ENCODE peak calls at places on chromosomes 16 and 17, in six cellular contexts. U, G, F, H, V and A are unnamed samples.

GRCh38 chr16:48556913-48557351 is 53.0 kb downstream of the N4BP1 start:
- DNase-seq in U (peak; percentile 81), G (no peak), F (no peak), H (no peak), V (peak; percentile 89), A (no peak)

GRCh38 chr16:57260294-57260929 is 15.4 kb downstream of the ARL2BP start:
- DNase-seq in U (peak; percentile 88), G (peak; percentile 81), F (peak; percentile 49), H (peak; percentile 21), V (peak; percentile 82), A (peak; percentile 67)

GRCh38 chr17:48723555-48724239 is 712 bp downstream of the PRAC2 start:
- DNase-seq in U (peak; percentile 33), G (no peak), F (no peak), H (no peak), V (no peak), A (peak; percentile 83)

GRCh38 chr16:89230210-89230609 is 12.7 kb downstream of the ZNF778 start:
- DNase-seq in U (no peak), G (no peak), F (no peak), H (no peak), V (no peak), A (no peak)

GRCh38 chr17:49016775-49017463 is 19.7 kb downstream of the IGF2BP1 start:
- DNase-seq in U (no peak), G (no peak), F (no peak), H (no peak), V (peak; percentile 80), A (peak; percentile 29)

GRCh38 chr17:73856585-73856984 is 212.3 kb upstream of the SDK2 start:
- DNase-seq in U (no peak), G (no peak), F (no peak), H (no peak), V (no peak), A (no peak)

GRCh38 chr17:72406501-72406900 is 285.7 kb downstream of the SOX9 start:
- DNase-seq in U (no peak), G (no peak), F (no peak), H (no peak), V (no peak), A (no peak)

GRCh38 chr16:85483424-85483823 is 129.7 kb upstream of the GSE1 start:
- DNase-seq in U (no peak), G (no peak), F (no peak), H (no peak), V (no peak), A (no peak)

GRCh38 chr17:1201132-1201702 is 21.4 kb upstream of the ABR start:
- DNase-seq in U (no peak), G (no peak), F (no peak), H (no peak), V (no peak), A (no peak)

GRCh38 chr17:77735051-77735340 is 223.5 kb upstream of the TNRC6C start:
- DNase-seq in U (no peak), G (no peak), F (no peak), H (no peak), V (no peak), A (no peak)

GRCh38 chr17:78547035-78547434 is 30.2 kb downstream of the DNAH17 start:
- DNase-seq in U (no peak), G (no peak), F (no peak), H (no peak), V (no peak), A (no peak)

GRCh38 chr17:2009737-2010136 is 15.4 kb downstream of the RTN4RL1 start:
- DNase-seq in U (no peak), G (no peak), F (no peak), H (no peak), V (no peak), A (no peak)

GRCh38 chr17:78268960-78269892 is 37.8 kb downstream of the TMEM235 start:
- DNase-seq in U (peak; percentile 93), G (no peak), F (no peak), H (peak; percentile 19), V (peak; percentile 11), A (peak; percentile 79)

GRCh38 chr16:59690216-59690615 is 956.1 kb upstream of the GOT2 start:
- DNase-seq in U (no peak), G (no peak), F (no peak), H (no peak), V (no peak), A (no peak)

GRCh38 chr17:8151641-8152111 is 528 bp downstream of the PER1 start:
- DNase-seq in U (no peak), G (no peak), F (no peak), H (no peak), V (peak; percentile 67), A (peak; percentile 56)

GRCh38 chr17:50359005-50359699 is 13.2 kb downstream of the XYLT2 start:
- DNase-seq in U (no peak), G (no peak), F (no peak), H (no peak), V (no peak), A (no peak)

GRCh38 chr17:65593092-65593869 is 31.8 kb upstream of the AXIN2 start:
- DNase-seq in U (no peak), G (no peak), F (no peak), H (no peak), V (no peak), A (peak; percentile 59)

GRCh38 chr17:63412234-63412633 is 33.9 kb downstream of the CYB561 start:
- DNase-seq in U (no peak), G (no peak), F (no peak), H (no peak), V (no peak), A (no peak)

GRCh38 chr17:40416671-40417070 is 1.0 kb downstream of the TOP2A start:
- DNase-seq in U (no peak), G (no peak), F (no peak), H (no peak), V (no peak), A (no peak)

GRCh38 chr17:14833201-14833773 is 431.8 kb downstream of the PMP22 start:
- DNase-seq in U (peak; percentile 80), G (no peak), F (no peak), H (no peak), V (peak; percentile 94), A (no peak)

DNA sequence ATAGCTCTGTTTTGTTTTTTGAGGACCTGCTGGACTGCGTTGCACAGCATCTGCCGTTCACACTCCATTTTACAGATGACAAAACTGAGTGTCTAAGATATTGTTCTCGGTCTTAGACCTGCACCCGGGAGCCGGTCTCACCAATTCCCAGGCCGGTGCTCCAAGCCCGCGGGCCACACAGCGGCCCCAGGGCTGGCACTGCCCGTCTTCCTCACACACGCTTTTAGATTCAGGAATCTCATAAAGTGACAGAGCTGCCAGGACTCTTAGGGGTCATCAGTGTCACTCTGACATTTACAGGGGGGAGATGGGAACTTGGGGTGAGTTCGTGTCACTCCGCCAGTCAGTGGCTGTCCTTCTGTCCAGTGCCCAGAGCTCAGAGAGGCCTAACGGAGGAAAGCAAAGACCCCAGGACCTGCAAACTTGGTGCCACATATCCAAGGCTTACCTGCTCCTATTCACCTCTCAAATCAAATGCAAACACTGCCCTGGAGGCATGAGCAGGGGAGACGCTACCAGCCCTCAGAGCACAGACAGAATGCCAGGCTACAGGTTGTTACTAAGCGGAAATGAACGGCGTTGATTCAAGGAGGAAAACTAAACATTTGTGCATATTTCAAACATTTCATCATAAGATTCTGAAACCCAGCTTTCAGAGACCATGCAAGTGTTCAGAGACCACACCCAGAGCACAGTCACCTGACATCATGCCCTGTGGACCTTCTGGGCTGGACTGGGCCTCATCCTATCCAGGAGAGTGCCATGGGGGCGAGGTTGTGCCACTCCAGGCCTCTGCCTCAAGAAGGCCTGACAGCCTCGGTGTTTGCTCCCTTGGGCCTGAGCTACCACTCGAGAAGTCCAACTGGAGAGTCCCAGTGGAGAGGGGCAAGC is 29.5 kb downstream of the TNFRSF13B start:
- DNase-seq in U (no peak), G (no peak), F (no peak), H (no peak), V (peak; percentile 8), A (no peak)
- H2BK120ac ChIP-seq in U (no peak overlapping the region), G (no peak overlapping the region), F (no peak overlapping the region), H (no peak overlapping the region), V (no peak overlapping the region), A (no peak overlapping the region)

GRCh38 chr16:929227-929669 is 41.5 kb downstream of the LMF1 start:
- DNase-seq in U (no peak), G (no peak), F (no peak), H (no peak), V (no peak), A (peak; percentile 60)

GRCh38 chr16:930511-930910 is 40.3 kb downstream of the LMF1 start:
- DNase-seq in U (no peak), G (no peak), F (no peak), H (no peak), V (no peak), A (no peak)

GRCh38 chr16:928526-928925 is 42.3 kb downstream of the LMF1 start:
- DNase-seq in U (no peak), G (no peak), F (no peak), H (no peak), V (no peak), A (no peak)

GRCh38 chr16:930076-930475 is 40.7 kb downstream of the LMF1 start:
- DNase-seq in U (no peak), G (no peak), F (no peak), H (no peak), V (no peak), A (no peak)

DNA sequence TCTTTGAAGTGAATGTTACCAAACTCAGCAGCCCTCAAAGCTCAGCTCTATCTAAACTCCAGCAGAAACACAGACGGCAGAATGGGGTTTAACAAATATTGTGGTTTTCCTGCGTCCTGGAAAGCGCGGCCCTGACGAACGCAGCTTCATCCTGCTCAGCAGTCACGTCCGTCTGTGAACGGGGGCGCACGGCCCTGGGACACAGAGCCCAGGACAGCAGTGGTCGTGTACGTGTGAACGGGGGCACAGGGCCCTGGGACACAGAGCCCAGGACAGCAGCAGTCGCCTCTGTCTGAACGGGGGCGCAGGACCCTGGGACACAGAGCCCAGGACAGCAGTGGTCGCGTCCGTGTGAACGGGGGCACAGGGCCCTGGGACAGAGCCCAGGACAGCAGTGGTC is 41.1 kb downstream of the LMF1 start:
- DNase-seq in U (no peak), G (no peak), F (no peak), H (no peak), V (no peak), A (no peak)
- H3K14ac ChIP-seq in U (no peak overlapping the region), G (peak overlapping the region; percentile 89), F (no peak overlapping the region), H (no peak overlapping the region), V (no peak overlapping the region), A (peak overlapping the region; percentile 43)

DNA sequence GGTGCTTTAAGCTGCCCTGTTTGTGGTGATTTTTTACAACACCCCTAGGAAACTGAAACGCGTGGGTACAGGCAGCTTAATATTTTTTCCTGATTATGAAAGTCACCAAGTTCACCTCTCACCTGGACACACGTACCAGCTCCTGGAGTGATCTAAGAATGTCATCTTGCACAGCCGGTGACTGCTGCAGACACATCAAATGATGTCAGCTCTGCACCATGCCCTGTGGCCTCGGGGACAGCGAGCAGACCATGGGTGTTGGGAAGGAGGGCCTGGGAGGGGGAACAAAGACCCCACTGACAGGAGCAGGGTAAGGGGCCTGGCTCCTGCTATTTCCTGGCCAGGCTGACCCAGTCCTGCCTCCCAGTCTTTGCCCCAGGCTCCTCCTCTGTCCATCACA is 272.7 kb downstream of the PARN start:
- DNase-seq in U (no peak), G (no peak), F (no peak), H (peak; percentile 57), V (no peak), A (no peak)
- H2BK120ac ChIP-seq in U (no peak overlapping the region), G (no peak overlapping the region), F (no peak overlapping the region), H (no peak overlapping the region), V (no peak overlapping the region), A (no peak overlapping the region)

DNA sequence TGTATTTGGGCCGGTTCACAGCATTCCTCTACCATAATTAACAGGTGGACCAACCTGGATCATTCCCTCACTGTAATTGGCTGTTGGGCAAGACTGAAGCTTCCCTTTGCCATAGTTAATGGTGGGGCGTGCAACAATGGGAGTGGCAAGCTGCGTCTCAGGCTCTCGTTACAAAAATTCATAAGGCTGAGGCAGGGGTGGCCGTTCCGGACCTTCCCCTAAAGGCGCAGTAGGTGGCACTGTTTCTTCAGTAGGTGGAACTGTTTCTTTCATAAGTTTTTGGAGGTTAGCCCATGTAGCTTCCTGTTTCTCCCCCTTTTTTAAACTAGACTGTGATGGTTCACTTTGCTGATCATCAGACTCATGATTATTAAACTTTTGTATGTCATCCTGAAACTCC is 17.0 kb upstream of the TMC5 start:
- DNase-seq in U (no peak), G (no peak), F (peak; percentile 15), H (peak; percentile 54), V (no peak), A (peak; percentile 49)
- H3K14ac ChIP-seq in U (no peak overlapping the region), G (no peak overlapping the region), F (no peak overlapping the region), H (no peak overlapping the region), V (no peak overlapping the region), A (no peak overlapping the region)